ENCODE peak calls at places on chromosomes 11 and 22, in seven cellular contexts. One of them, this sample, is unnamed.

GRCh38 chr22:37137131-37137530 is 12.6 kb downstream of the IL2RB start:
- DNase-seq in choroid plexus epithelial cell: no peak
- DNase-seq in AG10803: no peak
- DNase-seq in SJCRH30: no peak
- DNase-seq in SJSA1: no peak
- DNase-seq in heart right ventricle: no peak
- DNase-seq in AG04450: no peak
- DNase-seq in this sample: peak; percentile 84

GRCh38 chr11:85619497-85619896 is 7.6 kb downstream of the DLG2 start:
- DNase-seq in choroid plexus epithelial cell: peak; percentile 1
- DNase-seq in AG10803: peak; percentile 3
- DNase-seq in SJCRH30: no peak
- DNase-seq in SJSA1: no peak
- DNase-seq in heart right ventricle: no peak
- DNase-seq in AG04450: no peak
- DNase-seq in this sample: no peak

GRCh38 chr11:105046898-105047579 is 1.9 kb upstream of the CARD16 start:
- DNase-seq in choroid plexus epithelial cell: peak; percentile 99
- DNase-seq in AG10803: peak; percentile 99
- DNase-seq in SJCRH30: peak; percentile 6
- DNase-seq in SJSA1: peak; percentile 84
- DNase-seq in heart right ventricle: no peak
- DNase-seq in AG04450: peak; percentile 99
- DNase-seq in this sample: no peak

GRCh38 chr11:128467610-128468041 is 119.7 kb downstream of the ETS1 start:
- DNase-seq in choroid plexus epithelial cell: peak; percentile 98
- DNase-seq in AG10803: peak; percentile 98
- DNase-seq in SJCRH30: peak; percentile 58
- DNase-seq in SJSA1: peak; percentile 95
- DNase-seq in heart right ventricle: peak; percentile 42
- DNase-seq in AG04450: peak; percentile 92
- DNase-seq in this sample: no peak

GRCh38 chr11:86294026-86294425 is 8.0 kb upstream of the HIKESHI start:
- DNase-seq in choroid plexus epithelial cell: no peak
- DNase-seq in AG10803: peak; percentile 66
- DNase-seq in SJCRH30: no peak
- DNase-seq in SJSA1: no peak
- DNase-seq in heart right ventricle: no peak
- DNase-seq in AG04450: no peak
- DNase-seq in this sample: no peak

GRCh38 chr22:36056980-36057379 is 28.4 kb upstream of the RBFOX2 start:
- DNase-seq in choroid plexus epithelial cell: no peak
- DNase-seq in AG10803: peak; percentile 37
- DNase-seq in SJCRH30: no peak
- DNase-seq in SJSA1: no peak
- DNase-seq in heart right ventricle: no peak
- DNase-seq in AG04450: no peak
- DNase-seq in this sample: no peak

GRCh38 chr11:116112031-116112935 is 608.1 kb upstream of the CADM1 start:
- DNase-seq in choroid plexus epithelial cell: no peak
- DNase-seq in AG10803: no peak
- DNase-seq in SJCRH30: no peak
- DNase-seq in SJSA1: no peak
- DNase-seq in heart right ventricle: no peak
- DNase-seq in AG04450: no peak
- DNase-seq in this sample: no peak

GRCh38 chr11:45289369-45289768 is 3.2 kb upstream of the SYT13 start:
- DNase-seq in choroid plexus epithelial cell: peak; percentile 68
- DNase-seq in AG10803: peak; percentile 27
- DNase-seq in SJCRH30: no peak
- DNase-seq in SJSA1: no peak
- DNase-seq in heart right ventricle: no peak
- DNase-seq in AG04450: peak; percentile 11
- DNase-seq in this sample: no peak

GRCh38 chr11:2377511-2378443 is 667 bp downstream of the CD81 start:
- DNase-seq in choroid plexus epithelial cell: peak; percentile 46
- DNase-seq in AG10803: peak; percentile 48
- DNase-seq in SJCRH30: peak; percentile 44
- DNase-seq in SJSA1: no peak
- DNase-seq in heart right ventricle: peak; percentile 73
- DNase-seq in AG04450: no peak
- DNase-seq in this sample: peak; percentile 49

GRCh38 chr11:76030973-76031590 is 175.2 kb downstream of the WNT11 start:
- DNase-seq in choroid plexus epithelial cell: peak; percentile 59
- DNase-seq in AG10803: peak; percentile 58
- DNase-seq in SJCRH30: no peak
- DNase-seq in SJSA1: no peak
- DNase-seq in heart right ventricle: no peak
- DNase-seq in AG04450: no peak
- DNase-seq in this sample: no peak

GRCh38 chr11:109605006-109605405 is 183.0 kb downstream of the C11orf87 start:
- DNase-seq in choroid plexus epithelial cell: no peak
- DNase-seq in AG10803: no peak
- DNase-seq in SJCRH30: peak; percentile 8
- DNase-seq in SJSA1: no peak
- DNase-seq in heart right ventricle: no peak
- DNase-seq in AG04450: no peak
- DNase-seq in this sample: peak; percentile 25

GRCh38 chr22:26367402-26368245 is 61.4 kb upstream of the ASPHD2 start:
- DNase-seq in choroid plexus epithelial cell: peak; percentile 66
- DNase-seq in AG10803: peak; percentile 39
- DNase-seq in SJCRH30: peak; percentile 46
- DNase-seq in SJSA1: no peak
- DNase-seq in heart right ventricle: no peak
- DNase-seq in AG04450: no peak
- DNase-seq in this sample: peak; percentile 65

GRCh38 chr11:59079089-59079488 is 7.0 kb upstream of the GLYATL1B start:
- DNase-seq in choroid plexus epithelial cell: no peak
- DNase-seq in AG10803: no peak
- DNase-seq in SJCRH30: no peak
- DNase-seq in SJSA1: no peak
- DNase-seq in heart right ventricle: no peak
- DNase-seq in AG04450: no peak
- DNase-seq in this sample: no peak

GRCh38 chr11:105648762-105649161 is 38.9 kb downstream of the GRIA4 start:
- DNase-seq in choroid plexus epithelial cell: no peak
- DNase-seq in AG10803: no peak
- DNase-seq in SJCRH30: no peak
- DNase-seq in SJSA1: no peak
- DNase-seq in heart right ventricle: no peak
- DNase-seq in AG04450: no peak
- DNase-seq in this sample: no peak

GRCh38 chr11:44983786-44984185 is 33.1 kb upstream of the TP53I11 start:
- DNase-seq in choroid plexus epithelial cell: no peak
- DNase-seq in AG10803: no peak
- DNase-seq in SJCRH30: no peak
- DNase-seq in SJSA1: no peak
- DNase-seq in heart right ventricle: no peak
- DNase-seq in AG04450: no peak
- DNase-seq in this sample: no peak

GRCh38 chr22:40671369-40671768 is 7.9 kb upstream of the MCHR1 start:
- DNase-seq in choroid plexus epithelial cell: no peak
- DNase-seq in AG10803: no peak
- DNase-seq in SJCRH30: no peak
- DNase-seq in SJSA1: no peak
- DNase-seq in heart right ventricle: no peak
- DNase-seq in AG04450: no peak
- DNase-seq in this sample: no peak

GRCh38 chr22:40674274-40674673 is 5.0 kb upstream of the MCHR1 start:
- DNase-seq in choroid plexus epithelial cell: no peak
- DNase-seq in AG10803: no peak
- DNase-seq in SJCRH30: no peak
- DNase-seq in SJSA1: no peak
- DNase-seq in heart right ventricle: no peak
- DNase-seq in AG04450: no peak
- DNase-seq in this sample: no peak

GRCh38 chr22:40671796-40672360 is 7.4 kb upstream of the MCHR1 start:
- DNase-seq in choroid plexus epithelial cell: no peak
- DNase-seq in AG10803: no peak
- DNase-seq in SJCRH30: no peak
- DNase-seq in SJSA1: no peak
- DNase-seq in heart right ventricle: no peak
- DNase-seq in AG04450: no peak
- DNase-seq in this sample: no peak

GRCh38 chr22:40670058-40670457 is 9.2 kb upstream of the MCHR1 start:
- DNase-seq in choroid plexus epithelial cell: no peak
- DNase-seq in AG10803: no peak
- DNase-seq in SJCRH30: no peak
- DNase-seq in SJSA1: no peak
- DNase-seq in heart right ventricle: no peak
- DNase-seq in AG04450: no peak
- DNase-seq in this sample: no peak

GRCh38 chr22:40673017-40673416 is 6.3 kb upstream of the MCHR1 start:
- DNase-seq in choroid plexus epithelial cell: no peak
- DNase-seq in AG10803: no peak
- DNase-seq in SJCRH30: no peak
- DNase-seq in SJSA1: no peak
- DNase-seq in heart right ventricle: no peak
- DNase-seq in AG04450: no peak
- DNase-seq in this sample: no peak
- H3K4me3 ChIP-seq in choroid plexus epithelial cell: no peak overlapping the region
- H3K4me3 ChIP-seq in AG10803: no peak overlapping the region
- H3K4me3 ChIP-seq in SJCRH30: no peak overlapping the region
- H3K4me3 ChIP-seq in SJSA1: no peak overlapping the region
- H3K4me3 ChIP-seq in heart right ventricle: no peak overlapping the region
- H3K4me3 ChIP-seq in AG04450: no peak overlapping the region
- H3K4me3 ChIP-seq in this sample: no peak overlapping the region

GRCh38 chr11:66020618-66021357 is 5.5 kb downstream of the CATSPER1 start:
- DNase-seq in choroid plexus epithelial cell: peak; percentile 47
- DNase-seq in AG10803: peak; percentile 80
- DNase-seq in SJCRH30: peak; percentile 84
- DNase-seq in SJSA1: peak; percentile 98
- DNase-seq in heart right ventricle: no peak
- DNase-seq in AG04450: no peak
- DNase-seq in this sample: no peak

GRCh38 chr11:66026017-66026529 is at the start of gene CATSPER1:
- DNase-seq in choroid plexus epithelial cell: no peak
- DNase-seq in AG10803: no peak
- DNase-seq in SJCRH30: no peak
- DNase-seq in SJSA1: peak; percentile 50
- DNase-seq in heart right ventricle: no peak
- DNase-seq in AG04450: no peak
- DNase-seq in this sample: no peak

GRCh38 chr11:66020212-66020611 is 6.1 kb downstream of the CATSPER1 start:
- DNase-seq in choroid plexus epithelial cell: no peak
- DNase-seq in AG10803: no peak
- DNase-seq in SJCRH30: no peak
- DNase-seq in SJSA1: no peak
- DNase-seq in heart right ventricle: no peak
- DNase-seq in AG04450: no peak
- DNase-seq in this sample: no peak

GRCh38 chr11:66017354-66017753 is 5.5 kb downstream of the CST6 start:
- DNase-seq in choroid plexus epithelial cell: no peak
- DNase-seq in AG10803: no peak
- DNase-seq in SJCRH30: no peak
- DNase-seq in SJSA1: no peak
- DNase-seq in heart right ventricle: no peak
- DNase-seq in AG04450: no peak
- DNase-seq in this sample: no peak

GRCh38 chr11:66022401-66023185 is 3.7 kb downstream of the CATSPER1 start:
- DNase-seq in choroid plexus epithelial cell: peak; percentile 56
- DNase-seq in AG10803: peak; percentile 46
- DNase-seq in SJCRH30: peak; percentile 72
- DNase-seq in SJSA1: peak; percentile 89
- DNase-seq in heart right ventricle: peak; percentile 81
- DNase-seq in AG04450: no peak
- DNase-seq in this sample: peak; percentile 78
- H3K4me3 ChIP-seq in choroid plexus epithelial cell: peak overlapping the region; percentile 20
- H3K4me3 ChIP-seq in AG10803: peak overlapping the region; percentile 32
- H3K4me3 ChIP-seq in SJCRH30: no peak overlapping the region
- H3K4me3 ChIP-seq in SJSA1: no peak overlapping the region
- H3K4me3 ChIP-seq in heart right ventricle: peak overlapping the region; percentile 17
- H3K4me3 ChIP-seq in AG04450: no peak overlapping the region
- H3K4me3 ChIP-seq in this sample: peak overlapping the region; percentile 14

GRCh38 chr11:16981651-16982194 is 32.5 kb downstream of the PLEKHA7 start:
- DNase-seq in choroid plexus epithelial cell: peak; percentile 47
- DNase-seq in AG10803: peak; percentile 42
- DNase-seq in SJCRH30: peak; percentile 93
- DNase-seq in SJSA1: peak; percentile 90
- DNase-seq in heart right ventricle: no peak
- DNase-seq in AG04450: no peak
- DNase-seq in this sample: no peak
- H3K4me3 ChIP-seq in choroid plexus epithelial cell: no peak overlapping the region
- H3K4me3 ChIP-seq in AG10803: no peak overlapping the region
- H3K4me3 ChIP-seq in SJCRH30: peak overlapping the region; percentile 10
- H3K4me3 ChIP-seq in SJSA1: no peak overlapping the region
- H3K4me3 ChIP-seq in heart right ventricle: no peak overlapping the region
- H3K4me3 ChIP-seq in AG04450: no peak overlapping the region
- H3K4me3 ChIP-seq in this sample: no peak overlapping the region

GRCh38 chr11:926341-926916 is 759 bp downstream of the AP2A2 start:
- DNase-seq in choroid plexus epithelial cell: peak; percentile 63
- DNase-seq in AG10803: peak; percentile 64
- DNase-seq in SJCRH30: peak; percentile 42
- DNase-seq in SJSA1: no peak
- DNase-seq in heart right ventricle: no peak
- DNase-seq in AG04450: no peak
- DNase-seq in this sample: peak; percentile 44

GRCh38 chr11:925158-925495 is 543 bp upstream of the AP2A2 start:
- DNase-seq in choroid plexus epithelial cell: no peak
- DNase-seq in AG10803: no peak
- DNase-seq in SJCRH30: no peak
- DNase-seq in SJSA1: no peak
- DNase-seq in heart right ventricle: peak; percentile 43
- DNase-seq in AG04450: no peak
- DNase-seq in this sample: no peak

GRCh38 chr11:923691-924405 is 1.8 kb upstream of the AP2A2 start:
- DNase-seq in choroid plexus epithelial cell: no peak
- DNase-seq in AG10803: peak; percentile 47
- DNase-seq in SJCRH30: no peak
- DNase-seq in SJSA1: no peak
- DNase-seq in heart right ventricle: no peak
- DNase-seq in AG04450: no peak
- DNase-seq in this sample: no peak

GRCh38 chr11:925496-926301 is at the start of gene AP2A2:
- DNase-seq in choroid plexus epithelial cell: peak; percentile 92
- DNase-seq in AG10803: peak; percentile 90
- DNase-seq in SJCRH30: peak; percentile 82
- DNase-seq in SJSA1: peak; percentile 70
- DNase-seq in heart right ventricle: peak; percentile 94
- DNase-seq in AG04450: peak; percentile 43
- DNase-seq in this sample: peak; percentile 82

DNA sequence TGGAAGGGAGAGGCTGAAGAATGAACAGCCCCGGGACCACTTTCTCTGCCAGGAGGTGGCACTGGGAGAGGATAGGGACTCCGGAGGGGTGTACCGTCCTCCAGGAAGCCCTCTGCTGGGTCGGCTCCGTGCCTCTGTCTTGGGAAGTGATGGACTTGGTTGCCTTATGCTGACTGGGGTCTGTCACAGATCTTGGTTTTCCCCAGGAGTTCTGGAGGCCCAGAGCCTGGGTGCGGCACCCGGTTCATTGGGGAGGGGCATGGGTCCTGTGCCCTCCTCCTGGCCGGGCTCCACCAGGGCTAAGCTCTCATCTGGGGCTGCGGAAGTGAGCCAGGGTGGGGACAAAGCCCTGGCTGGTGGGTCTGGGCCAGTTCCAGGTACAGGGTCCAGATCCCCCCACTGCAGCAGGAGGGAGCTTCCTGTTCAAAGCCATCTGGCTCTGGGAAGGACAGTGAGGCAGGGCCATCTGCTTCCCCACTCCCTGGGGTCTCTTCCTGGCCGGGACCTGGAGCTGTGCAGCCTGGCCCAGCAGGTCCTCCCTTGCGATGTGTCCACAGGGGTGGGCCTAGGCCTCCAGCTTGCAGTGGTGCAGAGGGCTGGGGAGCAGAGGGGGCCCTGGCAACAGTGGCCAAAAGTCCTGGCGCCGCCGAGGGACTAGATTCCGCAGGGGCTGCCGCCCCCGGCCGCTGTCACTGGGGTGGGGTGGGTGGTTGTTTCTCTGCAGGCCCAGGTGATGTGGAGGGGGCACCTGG is 1.1 kb upstream of the AP2A2 start:
- DNase-seq in choroid plexus epithelial cell: no peak
- DNase-seq in AG10803: no peak
- DNase-seq in SJCRH30: no peak
- DNase-seq in SJSA1: no peak
- DNase-seq in heart right ventricle: no peak
- DNase-seq in AG04450: no peak
- DNase-seq in this sample: peak; percentile 39
- H3K4me3 ChIP-seq in choroid plexus epithelial cell: no peak overlapping the region
- H3K4me3 ChIP-seq in AG10803: no peak overlapping the region
- H3K4me3 ChIP-seq in SJCRH30: no peak overlapping the region
- H3K4me3 ChIP-seq in SJSA1: no peak overlapping the region
- H3K4me3 ChIP-seq in heart right ventricle: no peak overlapping the region
- H3K4me3 ChIP-seq in AG04450: no peak overlapping the region
- H3K4me3 ChIP-seq in this sample: no peak overlapping the region